ENCODE peak calls at places on chromosomes 13 and 19, in six cellular contexts. M, A, R, T, W and U are unnamed samples.

GRCh38 chr19:3625996-3626472 is 556 bp downstream of the CACTIN start:
- DNase-seq in M (no peak), A (no peak), R (no peak), T (no peak), W (no peak), U (no peak)

GRCh38 chr19:42362342-42362741 is 27.8 kb downstream of the CNFN start:
- DNase-seq in M (no peak), A (no peak), R (no peak), T (no peak), W (no peak), U (no peak)

GRCh38 chr13:51818771-51819511 is 15.0 kb upstream of the DHRS12 start:
- DNase-seq in M (no peak), A (peak), R (peak), T (peak), W (peak), U (peak)

GRCh38 chr19:40420766-40421467 is 4.9 kb downstream of the SERTAD1 start:
- DNase-seq in M (peak), A (peak), R (peak), T (peak), W (peak), U (peak)

GRCh38 chr19:13748169-13748884 is 16.0 kb upstream of the MRI1 start:
- DNase-seq in M (peak), A (no peak), R (peak), T (no peak), W (no peak), U (no peak)

GRCh38 chr13:45042539-45042938 is 53.2 kb downstream of the GPALPP1 start:
- DNase-seq in M (no peak), A (no peak), R (peak), T (no peak), W (no peak), U (no peak)

GRCh38 chr13:62357887-62358645 is 942.4 kb upstream of the PCDH20 start:
- DNase-seq in M (no peak), A (no peak), R (peak), T (no peak), W (no peak), U (no peak)

GRCh38 chr19:34220472-34221063 is 33.8 kb upstream of the GARRE1 start:
- DNase-seq in M (peak), A (peak), R (peak), T (peak), W (peak), U (peak)

GRCh38 chr19:41564515-41565383 is 11.2 kb upstream of the CEACAM21 start:
- DNase-seq in M (no peak), A (no peak), R (peak), T (no peak), W (no peak), U (no peak)

GRCh38 chr13:26051231-26052135 is at the start of gene SHISA2:
- DNase-seq in M (peak), A (peak), R (peak), T (no peak), W (no peak), U (peak)

GRCh38 chr13:46629811-46630413 is 76.9 kb downstream of the LRCH1 start:
- DNase-seq in M (no peak), A (no peak), R (no peak), T (no peak), W (no peak), U (no peak)

GRCh38 chr13:88461272-88462009 is 790.3 kb downstream of the SLITRK5 start:
- DNase-seq in M (no peak), A (no peak), R (no peak), T (no peak), W (no peak), U (no peak)

GRCh38 chr13:31772231-31772630 is 32.9 kb downstream of the RXFP2 start:
- DNase-seq in M (no peak), A (no peak), R (no peak), T (no peak), W (no peak), U (no peak)

GRCh38 chr13:31242342-31242741 is 42.6 kb downstream of the B3GLCT start:
- DNase-seq in M (no peak), A (no peak), R (peak), T (no peak), W (no peak), U (no peak)

GRCh38 chr19:3479819-3480215 is 508 bp downstream of the SMIM24 start:
- DNase-seq in M (peak), A (peak), R (no peak), T (no peak), W (no peak), U (no peak)

GRCh38 chr19:3521104-3521445 is 15.0 kb downstream of the FZR1 start:
- DNase-seq in M (no peak), A (no peak), R (no peak), T (no peak), W (no peak), U (no peak)

GRCh38 chr19:36101550-36102327 is 9.2 kb upstream of the OVOL3 start:
- DNase-seq in M (no peak), A (no peak), R (no peak), T (no peak), W (no peak), U (no peak)

GRCh38 chr13:40547545-40548322 is 118.7 kb downstream of the FOXO1 start:
- DNase-seq in M (no peak), A (no peak), R (peak), T (no peak), W (no peak), U (no peak)

GRCh38 chr19:33865306-33865705 is 68.6 kb downstream of the KCTD15 start:
- DNase-seq in M (no peak), A (no peak), R (no peak), T (no peak), W (no peak), U (no peak)

GRCh38 chr13:62014299-62014698 is 598.6 kb upstream of the PCDH20 start:
- DNase-seq in M (no peak), A (no peak), R (peak), T (no peak), W (no peak), U (no peak)

GRCh38 chr13:50762969-50763568 is 80.4 kb downstream of the DLEU7 start:
- DNase-seq in M (no peak), A (no peak), R (no peak), T (no peak), W (no peak), U (no peak)

GRCh38 chr13:52162279-52163101 is 3.1 kb upstream of the NEK3 start:
- DNase-seq in M (no peak), A (no peak), R (peak), T (no peak), W (no peak), U (no peak)

GRCh38 chr19:42269518-42270345 is 680 bp downstream of the CIC start:
- DNase-seq in M (peak), A (no peak), R (peak), T (peak), W (no peak), U (peak)

GRCh38 chr19:58409010-58409790 is 751 bp downstream of the ZNF584 start:
- DNase-seq in M (no peak), A (no peak), R (no peak), T (peak), W (no peak), U (no peak)

GRCh38 chr13:106941779-106942178 is 373.8 kb upstream of the ARGLU1 start:
- DNase-seq in M (no peak), A (no peak), R (no peak), T (no peak), W (no peak), U (no peak)

GRCh38 chr13:103799028-103799427 is 732.8 kb upstream of the SLC10A2 start:
- DNase-seq in M (no peak), A (no peak), R (no peak), T (no peak), W (no peak), U (no peak)

GRCh38 chr19:40822161-40822560 is 23.2 kb downstream of the EGLN2 start:
- DNase-seq in M (no peak), A (peak), R (no peak), T (no peak), W (no peak), U (no peak)

GRCh38 chr13:21719463-21719862 is 48.6 kb downstream of the FGF9 start:
- DNase-seq in M (no peak), A (no peak), R (no peak), T (no peak), W (no peak), U (no peak)

GRCh38 chr13:113981201-113981605 is 7.3 kb upstream of the C13orf46 start:
- DNase-seq in M (peak), A (peak), R (no peak), T (peak), W (no peak), U (peak)

GRCh38 chr13:44573071-44573470 is 3.1 kb downstream of the TSC22D1 start:
- DNase-seq in M (no peak), A (no peak), R (no peak), T (no peak), W (no peak), U (no peak)

GRCh38 chr13:49877629-49878218 is 58.4 kb downstream of the SPRYD7 start:
- DNase-seq in M (no peak), A (no peak), R (peak), T (no peak), W (no peak), U (no peak)

GRCh38 chr13:106524108-106524507 is 11.4 kb downstream of the EFNB2 start:
- DNase-seq in M (no peak), A (no peak), R (no peak), T (no peak), W (no peak), U (no peak)

GRCh38 chr13:60591348-60591747 is 194.3 kb downstream of the TDRD3 start:
- DNase-seq in M (no peak), A (no peak), R (peak), T (no peak), W (no peak), U (no peak)

GRCh38 chr19:35162471-35163326 is 8.2 kb downstream of the FXYD5 start:
- DNase-seq in M (no peak), A (no peak), R (no peak), T (peak), W (no peak), U (no peak)

GRCh38 chr13:108987488-108987887 is 358.1 kb downstream of the MYO16 start:
- DNase-seq in M (no peak), A (no peak), R (peak), T (no peak), W (no peak), U (peak)

GRCh38 chr19:46515879-46516350 is 20.2 kb upstream of the PNMA8B start:
- DNase-seq in M (no peak), A (no peak), R (peak), T (no peak), W (no peak), U (no peak)

GRCh38 chr13:113582841-113583631 is 1.5 kb upstream of the TFDP1 start:
- DNase-seq in M (peak), A (peak), R (no peak), T (peak), W (peak), U (peak)

GRCh38 chr19:50555033-50555432 is 13.2 kb downstream of the LRRC4B start:
- DNase-seq in M (no peak), A (no peak), R (no peak), T (no peak), W (no peak), U (no peak)

GRCh38 chr19:50557009-50557613 is 11.1 kb downstream of the LRRC4B start:
- DNase-seq in M (no peak), A (no peak), R (no peak), T (no peak), W (no peak), U (no peak)

GRCh38 chr19:50556236-50557008 is 11.8 kb downstream of the LRRC4B start:
- DNase-seq in M (peak), A (peak), R (peak), T (peak), W (peak), U (peak)

GRCh38 chr19:50554212-50554611 is 14.0 kb downstream of the LRRC4B start:
- DNase-seq in M (no peak), A (no peak), R (no peak), T (no peak), W (no peak), U (no peak)

GRCh38 chr19:50555447-50556235 is 12.6 kb downstream of the LRRC4B start:
- DNase-seq in M (no peak), A (no peak), R (no peak), T (no peak), W (no peak), U (no peak)
- H3K4me3 ChIP-seq in M (no peak), A (peak), R (peak), T (no peak), W (peak), U (no peak)

DNA sequence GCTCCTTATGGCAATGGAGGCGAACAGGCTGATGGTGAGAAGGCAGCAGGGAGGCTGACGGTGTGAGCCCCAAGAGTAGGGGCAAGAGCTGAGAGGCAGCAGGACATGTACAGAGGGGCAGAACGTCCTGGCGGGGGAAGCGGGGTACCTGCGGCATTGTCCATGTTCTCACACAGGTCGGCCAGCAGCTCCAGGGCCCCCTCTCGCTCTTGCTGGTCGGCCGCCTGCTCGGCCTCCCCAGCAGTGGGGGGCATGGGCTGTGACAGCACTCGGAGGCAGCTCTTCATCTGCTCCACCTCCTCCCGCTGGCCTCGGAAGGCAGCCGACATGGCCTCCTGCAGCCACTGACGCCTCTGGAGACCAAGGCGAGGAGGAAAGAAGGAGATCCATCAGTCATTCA is 2.4 kb downstream of the HSPBP1 start:
- DNase-seq in M (no peak), A (no peak), R (no peak), T (no peak), W (no peak), U (no peak)
- H3K4me3 ChIP-seq in M (no peak), A (no peak), R (no peak), T (no peak), W (no peak), U (no peak)

DNA sequence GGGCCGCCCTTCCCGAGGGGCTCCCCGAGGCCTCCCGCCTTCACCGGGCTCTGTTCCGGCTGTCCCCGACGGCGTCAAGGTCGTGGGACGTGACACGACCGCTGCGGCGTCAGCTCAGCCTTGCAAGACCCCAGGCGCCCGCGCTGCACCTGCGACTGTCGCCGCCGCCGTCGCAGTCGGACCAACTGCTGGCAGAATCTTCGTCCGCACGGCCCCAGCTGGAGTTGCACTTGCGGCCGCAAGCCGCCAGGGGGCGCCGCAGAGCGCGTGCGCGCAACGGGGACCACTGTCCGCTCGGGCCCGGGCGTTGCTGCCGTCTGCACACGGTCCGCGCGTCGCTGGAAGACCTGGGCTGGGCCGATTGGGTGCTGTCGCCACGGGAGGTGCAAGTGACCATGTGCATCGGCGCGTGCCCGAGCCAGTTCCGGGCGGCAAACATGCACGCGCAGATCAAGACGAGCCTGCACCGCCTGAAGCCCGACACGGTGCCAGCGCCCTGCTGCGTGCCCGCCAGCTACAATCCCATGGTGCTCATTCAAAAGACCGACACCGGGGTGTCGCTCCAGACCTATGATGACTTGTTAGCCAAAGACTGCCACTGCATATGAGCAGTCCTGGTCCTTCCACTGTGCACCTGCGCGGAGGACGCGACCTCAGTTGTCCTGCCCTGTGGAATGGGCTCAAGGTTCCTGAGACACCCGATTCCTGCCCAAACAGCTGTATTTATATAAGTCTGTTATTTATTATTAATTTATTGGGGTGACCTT is 2.6 kb downstream of the GDF15 start:
- DNase-seq in M (peak), A (peak), R (peak), T (peak), W (peak), U (peak)
- H3K4me3 ChIP-seq in M (no peak), A (peak), R (peak), T (no peak), W (peak), U (no peak)

GRCh38 chr19:6730941-6731670 is 6.3 kb downstream of the GPR108 start:
- DNase-seq in M (no peak), A (no peak), R (no peak), T (peak), W (no peak), U (no peak)
- H3K4me3 ChIP-seq in M (no peak), A (peak), R (no peak), T (no peak), W (no peak), U (no peak)

DNA sequence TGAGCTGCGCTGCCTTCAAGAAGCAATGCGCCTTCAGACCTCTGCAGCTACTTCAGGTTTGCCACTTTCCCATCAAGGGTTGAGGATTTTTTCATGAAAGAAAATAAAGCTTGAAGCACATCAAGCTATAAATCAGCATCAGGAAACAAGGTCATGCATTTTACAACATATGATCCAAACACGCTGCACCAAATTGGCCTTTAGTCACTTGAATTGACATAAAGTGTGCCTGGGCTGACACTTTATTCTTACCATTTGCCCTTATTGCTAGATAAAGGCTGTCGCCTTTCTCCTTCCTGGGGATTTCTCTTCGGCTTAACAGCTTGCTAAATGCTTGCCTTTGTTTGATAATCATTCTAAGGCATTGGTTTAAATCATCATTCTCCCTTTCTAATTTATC is 87.8 kb downstream of the LHFPL6 start:
- DNase-seq in M (no peak), A (no peak), R (no peak), T (no peak), W (no peak), U (no peak)
- H3K4me3 ChIP-seq in M (no peak), A (no peak), R (no peak), T (no peak), W (no peak), U (no peak)

DNA sequence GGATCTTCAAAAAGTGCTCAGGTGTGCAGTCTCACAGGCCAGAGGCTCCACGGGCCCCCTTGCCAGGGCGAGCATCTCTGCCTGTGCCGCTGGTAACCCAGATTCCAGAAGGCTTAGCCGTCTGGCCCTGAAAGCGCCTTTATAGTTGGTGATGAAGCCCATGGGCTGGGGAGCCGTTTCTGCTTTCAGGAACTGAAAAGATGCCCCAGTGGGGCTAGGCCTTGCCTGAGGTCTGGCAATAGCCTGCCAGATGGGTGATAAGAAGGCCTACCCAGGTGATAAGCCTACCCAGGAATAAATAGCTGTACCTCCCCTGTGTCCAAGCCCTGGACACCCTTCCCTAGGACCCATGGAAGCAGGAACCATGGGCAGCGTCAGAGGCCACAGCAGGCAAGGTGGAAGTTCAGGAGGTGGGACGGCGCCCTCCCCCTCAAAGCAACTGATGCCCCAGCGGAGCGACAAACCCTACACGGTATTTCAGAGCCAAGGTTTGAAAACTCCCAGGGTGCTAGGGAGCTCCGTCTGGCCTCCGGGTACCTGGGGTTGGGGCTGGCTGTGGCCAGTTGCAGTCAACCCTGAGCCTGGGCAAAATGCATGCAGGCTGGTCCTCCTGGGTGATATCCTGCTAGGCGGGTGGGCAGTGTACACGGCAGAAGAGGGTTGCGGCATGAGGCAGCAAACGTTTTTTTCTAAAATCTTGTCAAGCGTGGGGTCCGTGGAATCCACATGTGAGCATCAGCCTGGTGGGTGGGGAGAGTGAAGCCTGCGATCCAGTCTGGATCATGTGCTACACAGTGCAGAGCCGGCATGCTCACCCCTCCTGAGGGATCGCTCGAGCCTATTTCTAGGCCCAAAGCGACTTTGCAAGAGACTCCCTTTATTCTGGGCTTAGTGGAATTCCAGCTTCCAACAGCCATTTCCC is 45.3 kb downstream of the ACTN4 start:
- DNase-seq in M (no peak), A (no peak), R (no peak), T (no peak), W (no peak), U (no peak)
- H3K4me3 ChIP-seq in M (no peak), A (no peak), R (no peak), T (no peak), W (no peak), U (no peak)

DNA sequence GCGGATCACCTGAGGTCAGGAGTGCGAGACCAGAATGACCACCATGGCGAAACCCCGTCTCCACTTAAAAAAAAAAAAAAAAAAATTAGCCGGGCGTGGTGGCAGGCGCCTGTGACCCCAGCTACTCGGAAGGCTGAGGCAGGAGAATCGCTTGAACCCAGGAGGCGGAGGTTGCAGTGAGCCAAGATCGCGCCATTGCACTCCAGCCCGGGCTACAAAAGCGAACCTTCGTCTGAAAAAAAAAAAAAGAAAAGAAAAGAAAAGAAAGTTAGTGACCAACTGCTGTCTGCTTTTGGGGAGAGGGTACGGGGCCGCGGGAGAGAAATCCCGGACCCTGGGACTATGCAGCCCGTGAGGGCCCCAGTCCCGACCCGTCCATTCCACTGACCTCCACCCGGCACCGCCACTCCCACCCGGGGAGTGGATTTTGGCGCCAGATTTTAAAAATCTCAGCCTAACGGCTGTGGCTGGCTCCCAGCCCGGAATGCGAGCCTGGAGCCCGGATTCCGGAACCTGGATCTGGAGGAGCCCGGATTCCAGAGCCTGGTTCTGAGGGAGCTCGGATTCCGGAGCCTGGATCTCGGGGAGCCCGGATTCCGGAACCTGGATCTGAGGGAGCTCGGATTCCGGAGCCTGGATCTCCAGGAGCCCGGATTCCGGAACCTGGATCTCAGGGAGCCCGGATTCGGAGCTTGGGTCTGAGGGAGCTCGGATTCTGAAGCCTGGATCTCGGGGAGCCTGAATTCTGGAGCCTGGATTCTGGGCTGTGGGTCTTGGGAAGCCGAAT is 6.1 kb upstream of the LMNB2 start:
- DNase-seq in M (peak), A (peak), R (peak), T (peak), W (peak), U (peak)
- H3K4me3 ChIP-seq in M (no peak), A (peak), R (peak), T (peak), W (peak), U (no peak)